ENCODE peak calls at places on chromosomes 3 and 15, in six cellular contexts. One of them, this sample, is unnamed.

GRCh38 chr15:55586808-55587207 is 1.3 kb downstream of the PYGO1 start:
- DNase-seq in neuronal stem cell: no peak
- DNase-seq in AG10803: no peak
- DNase-seq in AML-193: no peak
- DNase-seq in M059J: no peak
- DNase-seq in neural crest cell: no peak
- DNase-seq in this sample: no peak

GRCh38 chr15:64460737-64461576 is 579 bp downstream of the ZNF609 start:
- DNase-seq in AG10803: peak
- DNase-seq in neural crest cell: no peak
- DNase-seq in AML-193: peak
- DNase-seq in M059J: peak
- DNase-seq in neuronal stem cell: no peak
- DNase-seq in this sample: peak

GRCh38 chr3:31576521-31576920 is 43.8 kb downstream of the STT3B start:
- DNase-seq in AG10803: no peak
- DNase-seq in AML-193: no peak
- DNase-seq in neural crest cell: no peak
- DNase-seq in M059J: no peak
- DNase-seq in neuronal stem cell: no peak
- DNase-seq in this sample: no peak

GRCh38 chr15:28942521-28943035 is 56.8 kb downstream of the APBA2 start:
- DNase-seq in neuronal stem cell: no peak
- DNase-seq in AG10803: no peak
- DNase-seq in neural crest cell: no peak
- DNase-seq in M059J: no peak
- DNase-seq in AML-193: no peak
- DNase-seq in this sample: no peak

GRCh38 chr15:65054333-65055200 is 9.4 kb downstream of the SLC51B start:
- DNase-seq in AML-193: peak
- DNase-seq in neural crest cell: peak
- DNase-seq in AG10803: peak
- DNase-seq in neuronal stem cell: peak
- DNase-seq in M059J: peak
- DNase-seq in this sample: peak

GRCh38 chr3:170751083-170751893 is 118.7 kb downstream of the RPL22L1 start:
- DNase-seq in AML-193: no peak
- DNase-seq in AG10803: peak
- DNase-seq in M059J: peak
- DNase-seq in neural crest cell: no peak
- DNase-seq in neuronal stem cell: no peak
- DNase-seq in this sample: peak

GRCh38 chr3:12345584-12346494 is 57.0 kb downstream of the PPARG start:
- DNase-seq in M059J: no peak
- DNase-seq in neural crest cell: no peak
- DNase-seq in AG10803: no peak
- DNase-seq in neuronal stem cell: no peak
- DNase-seq in AML-193: no peak
- DNase-seq in this sample: no peak

GRCh38 chr15:64667736-64668161 is 107.6 kb downstream of the RBPMS2 start:
- DNase-seq in M059J: peak
- DNase-seq in AML-193: no peak
- DNase-seq in AG10803: peak
- DNase-seq in neuronal stem cell: no peak
- DNase-seq in neural crest cell: no peak
- DNase-seq in this sample: peak

GRCh38 chr3:156547637-156548036 is 7.3 kb downstream of the SSR3 start:
- DNase-seq in neuronal stem cell: no peak
- DNase-seq in AML-193: no peak
- DNase-seq in neural crest cell: no peak
- DNase-seq in M059J: peak
- DNase-seq in AG10803: peak
- DNase-seq in this sample: no peak

GRCh38 chr15:89774492-89774891 is 1.6 kb upstream of the MESP2 start:
- DNase-seq in AML-193: no peak
- DNase-seq in M059J: no peak
- DNase-seq in AG10803: no peak
- DNase-seq in neuronal stem cell: no peak
- DNase-seq in neural crest cell: no peak
- DNase-seq in this sample: no peak

GRCh38 chr3:129648331-129648730 is 41.9 kb upstream of the PLXND1 start:
- DNase-seq in neuronal stem cell: no peak
- DNase-seq in AML-193: no peak
- DNase-seq in M059J: no peak
- DNase-seq in neural crest cell: no peak
- DNase-seq in AG10803: no peak
- DNase-seq in this sample: no peak

GRCh38 chr3:58471025-58471887 is 20.6 kb upstream of the KCTD6 start:
- DNase-seq in AML-193: peak
- DNase-seq in M059J: peak
- DNase-seq in neural crest cell: no peak
- DNase-seq in neuronal stem cell: no peak
- DNase-seq in AG10803: peak
- DNase-seq in this sample: peak

GRCh38 chr3:94433811-94434210 is 370.9 kb downstream of the NSUN3 start:
- DNase-seq in neuronal stem cell: no peak
- DNase-seq in AG10803: no peak
- DNase-seq in AML-193: no peak
- DNase-seq in M059J: no peak
- DNase-seq in neural crest cell: no peak
- DNase-seq in this sample: peak

GRCh38 chr3:160437083-160437455 is 12.5 kb downstream of the TRIM59 start:
- DNase-seq in AG10803: no peak
- DNase-seq in neural crest cell: no peak
- DNase-seq in neuronal stem cell: no peak
- DNase-seq in AML-193: no peak
- DNase-seq in M059J: no peak
- DNase-seq in this sample: no peak

GRCh38 chr3:17151598-17152373 is 267.0 kb downstream of the PLCL2 start:
- DNase-seq in AG10803: no peak
- DNase-seq in AML-193: peak
- DNase-seq in M059J: no peak
- DNase-seq in neuronal stem cell: no peak
- DNase-seq in neural crest cell: no peak
- DNase-seq in this sample: no peak

This sample was measured in LHCN-M2.